ENCODE peak calls at places on chromosome 1, in eight cellular contexts. O, M, I, F, R, Y, Z and L are unnamed samples. For H3K4me1 and H4K20me1, the result is how much of the 10 kb centered on the place peaks cover.

GRCh38 chr1:115654125-115654524 is 12.4 kb downstream of the VANGL1 start:
- DNase-seq in O (no peak), M (no peak), I (no peak), F (peak), R (no peak), Y (no peak), Z (no peak), L (no peak)

GRCh38 chr1:54883349-54884102 is 3.5 kb downstream of the DHCR24 start:
- DNase-seq in O (peak), M (peak), I (no peak), F (no peak), R (no peak), Y (no peak), Z (no peak), L (no peak)

GRCh38 chr1:171484760-171485374 is 463 bp upstream of the PRRC2C start:
- DNase-seq in O (no peak), M (no peak), I (no peak), F (peak), R (no peak), Y (no peak), Z (no peak), L (peak)

GRCh38 chr1:177170756-177171535 is at the start of gene BRINP2:
- DNase-seq in O (no peak), M (peak), I (no peak), F (peak), R (no peak), Y (peak), Z (peak), L (peak)

GRCh38 chr1:184563308-184563707 is 176.5 kb downstream of the C1orf21 start:
- DNase-seq in O (no peak), M (peak), I (no peak), F (peak), R (no peak), Y (peak), Z (no peak), L (peak)

GRCh38 chr1:22184892-22185612 is 42.2 kb upstream of the WNT4 start:
- DNase-seq in O (no peak), M (peak), I (no peak), F (peak), R (no peak), Y (peak), Z (peak), L (no peak)

GRCh38 chr1:67464741-67465140 is 34.5 kb upstream of the SERBP1 start:
- DNase-seq in O (no peak), M (no peak), I (no peak), F (no peak), R (no peak), Y (no peak), Z (no peak), L (no peak)

GRCh38 chr1:208835082-208835467 is 590.9 kb upstream of the PLXNA2 start:
- DNase-seq in O (no peak), M (no peak), I (no peak), F (no peak), R (no peak), Y (no peak), Z (no peak), L (no peak)

GRCh38 chr1:209600541-209600940 is 17.0 kb downstream of the CAMK1G start:
- DNase-seq in O (no peak), M (peak), I (no peak), F (peak), R (no peak), Y (peak), Z (no peak), L (no peak)

DNA sequence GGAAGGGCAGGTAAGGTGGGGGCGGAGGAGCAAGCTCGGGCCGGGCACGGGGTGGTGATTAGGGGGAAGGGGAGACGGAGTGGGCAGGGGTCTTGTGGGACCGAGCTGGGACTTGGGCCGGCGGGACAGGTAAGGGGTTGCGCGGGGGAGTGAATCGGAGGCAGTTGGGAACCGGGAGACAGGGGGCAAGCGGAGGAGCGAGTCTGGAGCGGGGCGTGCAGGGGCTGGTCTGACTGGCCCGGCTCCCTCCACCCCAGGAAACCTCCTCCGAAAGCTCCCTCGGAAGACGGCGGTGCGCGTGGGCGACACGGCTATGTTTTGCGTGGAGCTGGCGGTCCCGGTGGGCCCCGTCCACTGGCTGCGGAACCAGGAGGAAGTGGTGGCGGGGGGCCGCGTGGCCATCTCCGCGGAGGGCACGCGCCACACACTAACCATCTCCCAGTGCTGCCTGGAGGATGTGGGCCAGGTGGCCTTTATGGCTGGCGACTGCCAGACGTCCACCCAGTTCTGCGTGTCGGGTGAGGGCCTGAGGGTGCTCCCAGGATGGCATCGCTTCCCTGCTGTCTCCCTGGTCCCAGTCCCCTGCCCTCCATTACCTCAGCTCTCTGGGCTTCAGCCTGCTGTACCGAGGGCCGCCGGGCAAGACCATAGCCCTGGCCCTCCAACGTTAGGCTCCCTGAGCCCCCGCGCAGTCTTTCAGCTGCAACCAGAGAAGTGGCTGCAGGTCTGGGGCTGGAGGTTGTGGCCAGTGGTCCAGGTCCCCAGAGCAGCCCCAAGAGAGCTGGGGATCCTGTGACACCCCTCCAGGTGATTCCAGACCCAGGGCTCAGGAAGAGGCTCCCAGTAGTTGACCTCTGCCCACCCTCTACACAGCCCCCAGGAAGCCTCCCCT is 6.3 kb downstream of the OBSCN start:
- DNase-seq in O (no peak), M (no peak), I (no peak), F (peak), R (no peak), Y (no peak), Z (no peak), L (no peak)
- H3K27ac ChIP-seq in O (no peak), M (no peak), I (peak), F (no peak), R (no peak), Y (no peak), Z (no peak), L (no peak)

DNA sequence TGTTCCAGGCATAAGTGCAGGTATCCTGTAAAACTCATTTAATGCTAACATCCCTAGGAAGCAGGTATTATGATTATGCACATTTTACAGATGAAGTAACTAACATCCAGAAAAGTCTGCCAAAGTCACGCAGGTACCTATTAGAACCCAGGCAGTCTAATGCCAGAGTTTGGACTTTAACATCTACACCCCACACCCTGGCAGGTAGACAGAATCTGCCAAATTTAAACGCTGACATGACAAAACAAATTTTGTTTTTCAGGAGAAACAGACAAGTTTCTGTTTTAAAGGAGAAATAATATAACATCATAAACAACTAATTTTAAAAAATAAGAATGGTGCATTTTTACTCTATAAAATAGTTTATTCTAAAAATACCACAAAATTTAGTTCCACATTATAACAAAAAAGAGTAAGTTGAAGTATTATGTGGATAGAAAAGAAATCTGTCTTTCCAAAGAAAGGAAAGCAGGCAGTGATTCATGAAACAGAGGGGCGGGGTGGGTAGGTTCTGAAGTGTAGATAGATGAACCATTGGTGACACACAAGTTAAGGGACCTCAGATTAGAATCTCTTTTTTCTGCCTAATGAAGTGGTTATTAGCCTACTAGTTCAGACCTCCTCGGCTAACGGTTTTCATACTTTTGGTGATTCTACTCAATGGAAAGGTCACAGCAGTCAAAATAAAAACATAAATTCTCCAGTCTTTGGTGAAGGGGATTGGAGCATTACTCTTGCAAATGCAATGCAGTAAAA is 1.7 kb downstream of the ASPM start:
- DNase-seq in O (no peak), M (peak), I (no peak), F (peak), R (peak), Y (peak), Z (no peak), L (peak)
- H3K4me1 ChIP-seq in O (under half), M (under half), I (under half), F (under half), R (under half), Y (under half), Z (under half), L (under half)

DNA sequence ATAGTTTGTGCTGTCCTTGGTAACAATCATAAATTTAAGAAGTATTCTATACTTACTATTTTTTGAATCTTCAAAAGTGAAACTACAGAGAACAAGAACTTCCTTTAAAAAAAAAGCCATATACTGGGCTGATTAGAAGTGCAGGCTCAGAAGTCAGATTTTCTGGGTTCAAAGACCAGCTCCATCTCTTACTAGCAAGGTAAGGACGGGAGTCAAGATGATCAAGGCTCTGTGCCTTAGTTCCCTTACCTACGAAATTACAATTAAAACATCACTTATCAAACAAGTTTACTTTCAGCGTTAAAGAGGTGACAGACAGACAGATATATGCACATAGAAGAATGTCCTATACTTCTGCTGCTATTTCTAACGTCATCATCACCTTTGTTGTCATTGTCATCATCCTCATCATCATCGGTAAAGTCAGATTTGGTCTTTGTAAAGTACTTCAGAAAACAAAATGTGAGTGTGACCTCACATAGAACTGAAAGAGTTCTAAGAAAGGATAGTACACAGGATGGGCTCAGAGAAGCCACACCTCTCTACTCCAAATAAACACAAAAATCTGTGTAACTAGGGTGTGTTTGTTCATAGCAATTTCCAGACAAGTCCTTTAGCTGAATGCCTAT is 178.7 kb downstream of the VAV3 start:
- DNase-seq in O (no peak), M (no peak), I (no peak), F (no peak), R (no peak), Y (no peak), Z (no peak), L (no peak)
- H4K20me1 ChIP-seq in O (under half), M (under half), I (under half), F (under half), R (under half), Y (under half), Z (under half), L (under half)

GRCh38 chr1:84540759-84541158 is 33.5 kb downstream of the CTBS start:
- DNase-seq in O (no peak), M (no peak), I (no peak), F (no peak), R (no peak), Y (no peak), Z (no peak), L (no peak)
- H3K27ac ChIP-seq in O (no peak), M (no peak), I (no peak), F (peak), R (no peak), Y (no peak), Z (no peak), L (no peak)